ENCODE peak calls at places on chromosomes 3 and 15, in four cellular contexts. F is GM12878, W is HepG2, J is H1. A is an unnamed sample.

GRCh38 chr3:155252535-155252934 is 40.9 kb downstream of the STRIT1 start:
- DNase-seq in F (no peak), W (no peak), J (no peak), A (no peak)

GRCh38 chr3:193014961-193015360 is 97.3 kb upstream of the MB21D2 start:
- DNase-seq in F (no peak), W (no peak), J (no peak), A (no peak)

GRCh38 chr3:188151438-188151837 is 2.5 kb upstream of the LPP start:
- DNase-seq in F (no peak), W (no peak), J (no peak), A (no peak)

GRCh38 chr3:136336329-136337100 is 86.4 kb downstream of the PCCB start:
- DNase-seq in F (no peak), W (no peak), J (no peak), A (no peak)

GRCh38 chr15:96322401-96323249 is 7.9 kb upstream of the NR2F2 start:
- DNase-seq in F (no peak), W (no peak), J (no peak), A (no peak)

GRCh38 chr3:63908081-63908736 is 4.0 kb downstream of the SCAANT1 start:
- DNase-seq in F (no peak), W (peak), J (no peak), A (no peak)

GRCh38 chr15:77870195-77871065 is 207.1 kb downstream of the TBC1D2B start:
- DNase-seq in F (no peak), W (peak), J (peak), A (peak)

GRCh38 chr3:172595648-172596393 is 72.6 kb upstream of the TNFSF10 start:
- DNase-seq in F (peak), W (peak), J (no peak), A (no peak)

GRCh38 chr15:26648676-26649075 is 124.2 kb downstream of the GABRB3 start:
- DNase-seq in F (no peak), W (no peak), J (no peak), A (no peak)

GRCh38 chr15:31474059-31474868 is 147.6 kb downstream of the KLF13 start:
- DNase-seq in F (no peak), W (no peak), J (no peak), A (no peak)

GRCh38 chr3:21059409-21059808 is 691.6 kb downstream of the ZNF385D start:
- DNase-seq in F (no peak), W (no peak), J (no peak), A (no peak)

GRCh38 chr3:53236112-53236841 is 19.5 kb downstream of the TKT start:
- DNase-seq in F (no peak), W (peak), J (no peak), A (no peak)

GRCh38 chr15:41870689-41871081 is 23.2 kb downstream of the SPTBN5 start:
- DNase-seq in F (no peak), W (no peak), J (no peak), A (no peak)

GRCh38 chr15:89095073-89095472 is 6.8 kb downstream of the ABHD2 start:
- DNase-seq in F (no peak), W (no peak), J (no peak), A (no peak)
- H3K4me3 ChIP-seq in F (no peak), W (no peak), J (no peak), A (no peak)

DNA sequence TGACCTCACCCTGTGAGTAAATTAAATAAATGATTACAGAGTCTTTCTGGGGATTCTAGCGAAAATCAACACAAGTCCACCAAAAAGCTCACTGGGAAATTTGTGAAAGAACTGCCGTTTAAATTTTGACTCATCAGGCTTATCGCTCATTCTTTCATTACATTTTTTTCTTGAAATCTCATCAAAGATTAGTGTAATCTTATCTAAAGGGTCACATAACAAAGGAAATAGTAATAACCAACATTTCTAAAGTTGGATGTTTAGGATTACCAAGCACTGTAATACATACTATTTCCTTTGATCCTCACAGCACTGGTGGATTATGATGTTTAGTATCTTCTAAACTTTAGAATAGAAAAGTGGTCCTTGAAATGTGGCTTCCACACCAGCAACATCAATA is 111.1 kb upstream of the CBLB start:
- DNase-seq in F (no peak), W (no peak), J (no peak), A (no peak)
- TF ChIP-seq SUZ12 in F (no peak), W (no peak), J (no peak), A (no peak)

GRCh38 chr3:134364936-134365765 is 9.1 kb downstream of the AMOTL2 start:
- DNase-seq in F (no peak), W (no peak), J (no peak), A (no peak)
- H3K4me3 ChIP-seq in F (no peak), W (no peak), J (peak), A (no peak)

DNA sequence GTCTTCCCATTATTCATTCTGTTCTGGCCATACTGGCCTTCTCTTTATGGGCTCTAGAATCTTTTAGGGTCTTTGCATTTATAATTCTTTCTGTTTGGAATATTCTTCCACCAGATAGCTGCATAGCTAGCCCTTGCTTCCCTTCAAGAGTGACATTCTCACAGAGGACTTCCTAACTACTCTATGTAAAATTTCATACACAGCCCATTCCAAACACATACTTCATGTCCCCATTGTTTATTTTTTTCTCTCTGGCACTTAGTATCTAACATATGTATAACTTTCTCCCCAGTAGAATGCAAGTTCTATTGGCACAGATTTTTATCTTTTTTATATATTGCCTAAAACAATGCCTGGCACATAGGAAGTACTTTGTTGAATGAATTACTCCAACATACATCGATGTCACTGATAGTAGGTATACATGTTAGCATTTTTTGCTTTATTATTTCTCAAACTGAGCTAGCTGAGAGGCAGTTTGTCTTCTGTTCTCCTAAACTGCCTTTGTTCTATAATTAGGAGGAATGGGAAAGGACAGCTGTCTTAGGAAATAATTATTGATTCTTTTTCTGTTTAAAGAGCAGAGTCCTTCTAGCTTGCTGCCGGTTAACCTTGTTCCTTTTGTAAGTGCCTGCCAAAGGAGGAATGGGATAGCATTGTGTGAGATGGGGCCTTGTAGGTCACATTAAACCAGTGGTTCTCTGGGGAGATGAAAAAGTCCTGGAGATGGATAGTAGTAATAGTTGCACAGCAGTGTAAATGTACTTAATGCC is 7.9 kb downstream of the FAM162A start:
- DNase-seq in F (no peak), W (peak), J (no peak), A (no peak)
- TF ChIP-seq SUZ12 in F (no peak), W (no peak), J (no peak), A (no peak)

GRCh38 chr3:140910860-140911259 is 30.8 kb upstream of the SLC25A36 start:
- DNase-seq in F (no peak), W (no peak), J (peak), A (peak)
- H3K4me3 ChIP-seq in F (no peak), W (no peak), J (peak), A (no peak)

DNA sequence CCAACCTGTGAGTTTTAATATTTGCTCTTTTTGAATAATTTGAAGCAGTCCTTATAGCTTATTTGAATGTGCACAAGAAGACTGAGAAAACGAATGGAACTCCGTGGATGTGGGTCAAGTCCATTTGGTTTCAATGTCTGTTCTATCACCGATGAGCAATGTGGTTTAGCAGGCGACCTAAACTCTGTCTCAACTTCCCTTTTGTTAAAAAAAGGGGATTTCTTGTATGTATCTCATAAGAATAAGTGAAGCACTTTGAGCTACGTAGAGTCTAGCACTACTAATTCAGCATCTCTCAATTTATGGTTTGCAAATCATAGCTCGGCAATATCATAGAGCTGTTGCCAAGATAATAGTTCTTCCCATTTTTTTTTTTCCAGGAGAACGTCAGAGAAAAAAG is 4.6 kb upstream of the SKIL start:
- DNase-seq in F (no peak), W (no peak), J (no peak), A (no peak)
- TF ChIP-seq SUZ12 in F (no peak), W (no peak), J (no peak), A (no peak)

GRCh38 chr15:67125589-67126502 is 60.4 kb downstream of the SMAD3 start:
- DNase-seq in F (no peak), W (no peak), J (no peak), A (no peak)

GRCh38 chr15:67126551-67127333 is 61.3 kb downstream of the SMAD3 start:
- DNase-seq in F (no peak), W (peak), J (no peak), A (no peak)

GRCh38 chr15:67124111-67124510 is 58.7 kb downstream of the SMAD3 start:
- DNase-seq in F (no peak), W (no peak), J (no peak), A (no peak)

GRCh38 chr15:67127334-67127664 is 61.9 kb downstream of the SMAD3 start:
- DNase-seq in F (no peak), W (no peak), J (no peak), A (no peak)

DNA sequence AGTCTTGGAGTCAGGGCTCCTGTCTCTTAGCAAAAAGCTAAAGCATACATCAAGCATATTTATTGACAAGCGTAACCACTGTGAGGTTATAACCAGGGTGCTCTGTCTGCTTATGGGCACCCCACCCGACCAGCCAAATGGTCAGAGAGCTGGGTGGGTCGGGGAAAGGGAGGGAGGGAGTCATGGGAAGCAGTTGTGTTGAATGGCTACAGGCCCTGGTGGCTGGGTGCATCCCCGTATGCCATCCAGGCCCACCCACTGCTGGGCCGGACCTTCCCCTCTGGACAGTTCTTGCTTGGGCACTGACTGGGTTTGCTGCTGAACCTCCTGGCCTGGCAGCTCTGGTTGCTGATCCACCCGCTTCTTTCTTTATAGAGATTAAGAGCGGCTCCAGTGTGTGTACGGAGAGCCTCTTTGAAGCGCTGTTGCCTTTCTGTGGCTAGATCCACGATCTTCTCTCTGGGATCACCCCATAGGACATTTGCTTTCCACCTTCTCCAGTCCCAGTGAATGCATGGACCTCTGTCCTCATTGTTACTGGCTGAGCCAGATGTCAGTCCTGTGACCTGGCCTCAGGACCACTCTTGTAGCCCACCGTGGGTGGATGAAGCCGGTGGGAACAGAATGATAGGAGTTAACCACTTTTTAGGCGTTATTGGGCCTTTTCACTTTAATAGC is 59.6 kb downstream of the SMAD3 start:
- DNase-seq in F (no peak), W (no peak), J (no peak), A (no peak)
- H3K4me3 ChIP-seq in F (no peak), W (no peak), J (no peak), A (no peak)